ENCODE peak calls at places on chromosomes 2 and 18, in five cellular contexts. E is GM10248; Y is LoVo; B is activated CD4-positive, alpha-beta T cell treated with anti-CD3 and anti-CD28 coated beads for 24 hours; J is spleen. Q is an unnamed sample.

GRCh38 chr18:13464432-13465125 is 246.0 kb downstream of the LDLRAD4 start:
- DNase-seq in E (peak), B (peak), Y (no peak), J (peak), Q (peak)

GRCh38 chr2:52260904-52261303 is 1229.0 kb upstream of the NRXN1 start:
- DNase-seq in E (no peak), Y (no peak), J (no peak), B (no peak), Q (no peak)

GRCh38 chr18:63646916-63647315 is 2.9 kb upstream of the SERPINB4 start:
- DNase-seq in E (no peak), J (no peak), B (no peak), Y (no peak), Q (no peak)

GRCh38 chr2:50879457-50879856 is 152.5 kb downstream of the NRXN1 start:
- DNase-seq in Y (no peak), E (no peak), J (no peak), B (no peak), Q (no peak)

GRCh38 chr2:17518212-17519154 is at the start of gene RAD51AP2:
- DNase-seq in E (peak), J (peak), B (no peak), Y (peak), Q (peak)

GRCh38 chr2:100953406-100954043 is 48.6 kb upstream of the RPL31 start:
- DNase-seq in Y (no peak), B (no peak), J (peak), E (no peak), Q (no peak)

GRCh38 chr2:119350311-119350998 is 16.2 kb downstream of the C2orf76 start:
- DNase-seq in J (no peak), E (no peak), Y (no peak), B (no peak), Q (no peak)

GRCh38 chr2:21422050-21422449 is 298.3 kb downstream of the TDRD15 start:
- DNase-seq in Y (no peak), B (peak), E (peak), J (no peak), Q (no peak)

GRCh38 chr2:102806250-102806837 is 44.5 kb downstream of the TMEM182 start:
- DNase-seq in E (peak), J (no peak), B (peak), Y (peak), Q (peak)

Q was measured in left lobe of liver.